ENCODE peak calls at places on chromosomes 11 and 22, in four cellular contexts. One of them, this sample, is unnamed.
A peak's percentile ranks its signal among the peaks of the same experiment; 100 is the strongest.

GRCh38 chr11:61541568-61541967 is 33.0 kb downstream of the LRRC10B start:
- DNase-seq in HFF-Myc: peak; percentile 61
- DNase-seq in GM12865: peak; percentile 5
- DNase-seq in GM06990: no peak
- DNase-seq in this sample: peak; percentile 55

GRCh38 chr11:117226388-117227385 is 5.2 kb downstream of the PCSK7 start:
- DNase-seq in HFF-Myc: peak; percentile 53
- DNase-seq in GM06990: peak; percentile 33
- DNase-seq in GM12865: peak; percentile 83
- DNase-seq in this sample: peak; percentile 82

GRCh38 chr22:48705159-48705916 is 1122.3 kb downstream of the BRD1 start:
- DNase-seq in HFF-Myc: no peak
- DNase-seq in GM12865: no peak
- DNase-seq in GM06990: no peak
- DNase-seq in this sample: no peak

GRCh38 chr11:118885319-118885718 is 1.6 kb downstream of the CXCR5 start:
- DNase-seq in GM06990: no peak
- DNase-seq in GM12865: no peak
- DNase-seq in HFF-Myc: no peak
- DNase-seq in this sample: no peak

GRCh38 chr11:12110714-12111481 is 508 bp downstream of the MICAL2 start:
- DNase-seq in GM06990: peak; percentile 9
- DNase-seq in GM12865: no peak
- DNase-seq in HFF-Myc: no peak
- DNase-seq in this sample: peak; percentile 28

GRCh38 chr11:74418509-74418895 is 20.3 kb upstream of the PGM2L1 start:
- DNase-seq in HFF-Myc: peak; percentile 73
- DNase-seq in GM06990: no peak
- DNase-seq in GM12865: no peak
- DNase-seq in this sample: no peak

GRCh38 chr11:18056561-18057181 is 10.6 kb upstream of the TPH1 start:
- DNase-seq in GM06990: no peak
- DNase-seq in HFF-Myc: no peak
- DNase-seq in GM12865: peak; percentile 7
- DNase-seq in this sample: no peak

GRCh38 chr11:126464796-126465195 is 109.3 kb downstream of the ST3GAL4 start:
- DNase-seq in GM12865: no peak
- DNase-seq in GM06990: no peak
- DNase-seq in HFF-Myc: no peak
- DNase-seq in this sample: no peak

GRCh38 chr11:64472593-64473455 is 113.9 kb downstream of the RPS6KA4 start:
- DNase-seq in GM06990: no peak
- DNase-seq in GM12865: no peak
- DNase-seq in HFF-Myc: no peak
- DNase-seq in this sample: no peak

GRCh38 chr22:22955866-22956535 is 68.4 kb downstream of the IGLL5 start:
- DNase-seq in GM06990: no peak
- DNase-seq in HFF-Myc: peak; percentile 26
- DNase-seq in GM12865: peak; percentile 89
- DNase-seq in this sample: peak; percentile 65

GRCh38 chr11:33553486-33553885 is 147.1 kb downstream of the C11orf91 start:
- DNase-seq in GM06990: no peak
- DNase-seq in GM12865: no peak
- DNase-seq in HFF-Myc: no peak
- DNase-seq in this sample: no peak

GRCh38 chr11:65095974-65096806 is at the start of gene VPS51:
- DNase-seq in GM12865: peak; percentile 95
- DNase-seq in GM06990: peak; percentile 86
- DNase-seq in HFF-Myc: peak; percentile 71
- DNase-seq in this sample: peak; percentile 90

GRCh38 chr22:49237279-49237678 is 590.4 kb downstream of the BRD1 start:
- DNase-seq in GM06990: no peak
- DNase-seq in GM12865: no peak
- DNase-seq in HFF-Myc: no peak
- DNase-seq in this sample: no peak

GRCh38 chr11:72534859-72535547 is 100.7 kb upstream of the CLPB start:
- DNase-seq in HFF-Myc: no peak
- DNase-seq in GM12865: no peak
- DNase-seq in GM06990: no peak
- DNase-seq in this sample: no peak

GRCh38 chr11:5992604-5993251 is 5.9 kb upstream of the OR52L1 start:
- DNase-seq in GM12865: peak; percentile 21
- DNase-seq in HFF-Myc: no peak
- DNase-seq in GM06990: no peak
- DNase-seq in this sample: peak; percentile 29

GRCh38 chr11:58926695-58927094 is 12.6 kb upstream of the GLYATL1 start:
- DNase-seq in GM12865: no peak
- DNase-seq in HFF-Myc: no peak
- DNase-seq in GM06990: no peak
- DNase-seq in this sample: no peak

GRCh38 chr11:39990413-39990812 is 1469.0 kb downstream of the LRRC4C start:
- DNase-seq in HFF-Myc: no peak
- DNase-seq in GM06990: no peak
- DNase-seq in GM12865: no peak
- DNase-seq in this sample: no peak

GRCh38 chr11:113131036-113131775 is 170.0 kb downstream of the NCAM1 start:
- DNase-seq in HFF-Myc: no peak
- DNase-seq in GM12865: no peak
- DNase-seq in GM06990: no peak
- DNase-seq in this sample: no peak

GRCh38 chr22:46178755-46179505 is 28.6 kb downstream of the PPARA start:
- DNase-seq in GM06990: no peak
- DNase-seq in HFF-Myc: no peak
- DNase-seq in GM12865: no peak
- DNase-seq in this sample: no peak

GRCh38 chr11:32705309-32706033 is 89.0 kb downstream of the CCDC73 start:
- DNase-seq in HFF-Myc: no peak
- DNase-seq in GM06990: no peak
- DNase-seq in GM12865: no peak
- DNase-seq in this sample: no peak

GRCh38 chr11:46356911-46357482 is 9.7 kb downstream of the DGKZ start:
- DNase-seq in GM12865: no peak
- DNase-seq in HFF-Myc: no peak
- DNase-seq in GM06990: no peak
- DNase-seq in this sample: no peak

GRCh38 chr11:129292768-129293167 is 82.9 kb upstream of the BARX2 start:
- DNase-seq in HFF-Myc: no peak
- DNase-seq in GM06990: no peak
- DNase-seq in GM12865: no peak
- DNase-seq in this sample: no peak

GRCh38 chr22:41361716-41362310 is 19.9 kb upstream of the TEF start:
- DNase-seq in GM12865: no peak
- DNase-seq in HFF-Myc: no peak
- DNase-seq in GM06990: no peak
- DNase-seq in this sample: no peak

GRCh38 chr22:23862103-23862502 is 4.4 kb downstream of the SLC2A11 start:
- DNase-seq in HFF-Myc: no peak
- DNase-seq in GM06990: no peak
- DNase-seq in GM12865: peak; percentile 75
- DNase-seq in this sample: peak; percentile 63

GRCh38 chr11:83881428-83881827 is 595.3 kb upstream of the CCDC90B start:
- DNase-seq in GM06990: no peak
- DNase-seq in HFF-Myc: no peak
- DNase-seq in GM12865: peak; percentile 7
- DNase-seq in this sample: no peak

GRCh38 chr11:112249871-112250590 is 10.6 kb downstream of the PLET1 start:
- DNase-seq in HFF-Myc: no peak
- DNase-seq in GM12865: no peak
- DNase-seq in GM06990: no peak
- DNase-seq in this sample: no peak

GRCh38 chr11:17597770-17598169 is 50.7 kb downstream of the OTOG start:
- DNase-seq in GM12865: no peak
- DNase-seq in GM06990: no peak
- DNase-seq in HFF-Myc: no peak
- DNase-seq in this sample: no peak

GRCh38 chr22:27512283-27512761 is 289.2 kb downstream of the MN1 start:
- DNase-seq in GM06990: no peak
- DNase-seq in HFF-Myc: peak; percentile 82
- DNase-seq in GM12865: no peak
- DNase-seq in this sample: no peak

GRCh38 chr11:12769834-12770345 is 95.7 kb downstream of the TEAD1 start:
- DNase-seq in GM12865: no peak
- DNase-seq in HFF-Myc: peak; percentile 33
- DNase-seq in GM06990: no peak
- DNase-seq in this sample: no peak

GRCh38 chr11:75371930-75372876 is 20.7 kb upstream of the ARRB1 start:
- DNase-seq in GM06990: no peak
- DNase-seq in HFF-Myc: no peak
- DNase-seq in GM12865: no peak
- DNase-seq in this sample: no peak

GRCh38 chr22:26066534-26066933 is 102.7 kb upstream of the SEZ6L start:
- DNase-seq in GM06990: no peak
- DNase-seq in HFF-Myc: no peak
- DNase-seq in GM12865: no peak
- DNase-seq in this sample: no peak

GRCh38 chr22:37519268-37520195 is at the start of gene CARD10:
- DNase-seq in HFF-Myc: no peak
- DNase-seq in GM06990: no peak
- DNase-seq in GM12865: no peak
- DNase-seq in this sample: no peak

GRCh38 chr11:120020981-120021380 is 116.9 kb downstream of the TRIM29 start:
- DNase-seq in HFF-Myc: no peak
- DNase-seq in GM12865: no peak
- DNase-seq in GM06990: no peak
- DNase-seq in this sample: no peak

GRCh38 chr22:42889290-42889689 is 32.2 kb upstream of the ARFGAP3 start:
- DNase-seq in HFF-Myc: no peak
- DNase-seq in GM12865: peak; percentile 94
- DNase-seq in GM06990: peak; percentile 74
- DNase-seq in this sample: peak; percentile 86

GRCh38 chr22:43993072-43993760 is 30.9 kb upstream of the PARVB start:
- DNase-seq in GM06990: peak; percentile 41
- DNase-seq in GM12865: peak; percentile 80
- DNase-seq in HFF-Myc: peak; percentile 24
- DNase-seq in this sample: peak; percentile 85

GRCh38 chr22:38729946-38730345 is 24.2 kb downstream of the GTPBP1 start:
- DNase-seq in GM12865: no peak
- DNase-seq in GM06990: no peak
- DNase-seq in HFF-Myc: no peak
- DNase-seq in this sample: no peak

GRCh38 chr11:128336203-128336602 is 251.2 kb downstream of the ETS1 start:
- DNase-seq in GM12865: no peak
- DNase-seq in HFF-Myc: peak; percentile 77
- DNase-seq in GM06990: no peak
- DNase-seq in this sample: no peak

GRCh38 chr22:36467946-36468345 is 13.5 kb downstream of the TXN2 start:
- DNase-seq in GM06990: no peak
- DNase-seq in GM12865: no peak
- DNase-seq in HFF-Myc: peak; percentile 94
- DNase-seq in this sample: no peak

GRCh38 chr11:119751281-119752060 is 22.5 kb upstream of the NECTIN1 start:
- DNase-seq in HFF-Myc: no peak
- DNase-seq in GM12865: peak; percentile 91
- DNase-seq in GM06990: peak; percentile 66
- DNase-seq in this sample: peak; percentile 66

GRCh38 chr11:47480762-47481161 is 31.8 kb upstream of the RAPSN start:
- DNase-seq in HFF-Myc: no peak
- DNase-seq in GM12865: no peak
- DNase-seq in GM06990: no peak
- DNase-seq in this sample: no peak
- TF ChIP-seq CTCF in HFF-Myc: no peak
- TF ChIP-seq CTCF in GM12865: no peak
- TF ChIP-seq CTCF in GM06990: no peak
- TF ChIP-seq CTCF in this sample: no peak

GRCh38 chr11:134391170-134391569 is 20.9 kb downstream of the B3GAT1 start:
- DNase-seq in GM06990: no peak
- DNase-seq in HFF-Myc: no peak
- DNase-seq in GM12865: no peak
- DNase-seq in this sample: no peak
- TF ChIP-seq CTCF in GM06990: peak; percentile 2
- TF ChIP-seq CTCF in HFF-Myc: no peak
- TF ChIP-seq CTCF in GM12865: no peak
- TF ChIP-seq CTCF in this sample: no peak

GRCh38 chr11:1953489-1954284 is 6.6 kb downstream of the MRPL23 start:
- DNase-seq in GM06990: no peak
- DNase-seq in GM12865: no peak
- DNase-seq in HFF-Myc: no peak
- DNase-seq in this sample: no peak
- TF ChIP-seq CTCF in GM06990: no peak
- TF ChIP-seq CTCF in GM12865: no peak
- TF ChIP-seq CTCF in HFF-Myc: no peak
- TF ChIP-seq CTCF in this sample: no peak

GRCh38 chr22:32120603-32121002 is 38.5 kb downstream of the C22orf42 start:
- DNase-seq in HFF-Myc: no peak
- DNase-seq in GM06990: no peak
- DNase-seq in GM12865: no peak
- DNase-seq in this sample: no peak

GRCh38 chr22:32122899-32123298 is 36.2 kb downstream of the C22orf42 start:
- DNase-seq in GM06990: no peak
- DNase-seq in GM12865: no peak
- DNase-seq in HFF-Myc: no peak
- DNase-seq in this sample: no peak

GRCh38 chr22:32119568-32120235 is 39.4 kb downstream of the C22orf42 start:
- DNase-seq in GM06990: no peak
- DNase-seq in GM12865: no peak
- DNase-seq in HFF-Myc: no peak
- DNase-seq in this sample: no peak

GRCh38 chr22:32127904-32128303 is 31.2 kb downstream of the C22orf42 start:
- DNase-seq in HFF-Myc: no peak
- DNase-seq in GM06990: no peak
- DNase-seq in GM12865: no peak
- DNase-seq in this sample: no peak

DNA sequence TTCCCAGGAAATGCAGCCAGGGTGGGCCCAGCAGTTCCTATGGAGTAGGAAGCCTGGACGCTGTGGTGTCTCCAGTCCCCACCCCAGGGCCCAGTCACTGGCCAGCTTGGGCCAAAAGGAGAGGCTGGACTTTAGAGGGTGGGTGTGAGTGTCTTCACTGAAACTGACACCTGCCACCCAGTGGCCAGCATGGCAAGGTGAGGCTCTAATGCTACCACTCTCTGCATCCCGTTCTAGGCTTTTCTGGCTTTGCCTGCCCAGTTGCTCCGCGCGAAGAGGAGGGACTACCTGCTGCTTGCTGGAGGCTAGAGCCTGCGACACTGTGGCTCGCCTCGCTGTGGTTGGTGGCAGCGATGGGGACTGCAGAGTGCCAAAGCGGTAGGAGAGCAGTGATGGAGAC is 35.4 kb downstream of the C22orf42 start:
- DNase-seq in GM12865: no peak
- DNase-seq in HFF-Myc: no peak
- DNase-seq in GM06990: no peak
- DNase-seq in this sample: no peak
- TF ChIP-seq CTCF in GM12865: no peak
- TF ChIP-seq CTCF in HFF-Myc: no peak
- TF ChIP-seq CTCF in GM06990: peak; percentile 34
- TF ChIP-seq CTCF in this sample: no peak